ENCODE peak calls at places on chromosomes 3 and 15, in nine cellular contexts. U is upper lobe of right lung, F is PC-3, H is fibroblast of mammary gland, N is dorsolateral prefrontal cortex, O is HepG2, S is A673, D is choroid plexus epithelial cell, M is uterus. X is an unnamed sample.

GRCh38 chr15:66477011-66477410 is 20.6 kb downstream of the SNAPC5 start:
- DNase-seq in U (no peak), F (no peak), H (no peak), N (peak; percentile 58), O (no peak), S (no peak), D (no peak), M (no peak), X (no peak)

GRCh38 chr3:121436641-121437040 is 109.1 kb downstream of the POLQ start:
- DNase-seq in U (no peak), F (peak; percentile 70), H (no peak), N (no peak), O (no peak), S (no peak), D (no peak), M (no peak), X (no peak)

GRCh38 chr3:184467171-184467570 is 87.3 kb downstream of the CHRD start:
- DNase-seq in U (no peak), F (no peak), H (no peak), N (no peak), O (no peak), S (no peak), D (no peak), M (no peak), X (no peak)

GRCh38 chr3:6655275-6655674 is 205.6 kb upstream of the GRM7 start:
- DNase-seq in U (no peak), F (no peak), H (no peak), N (no peak), O (no peak), S (no peak), D (no peak), M (no peak), X (no peak)

GRCh38 chr15:50320504-50320903 is 34.5 kb downstream of the GABPB1 start:
- DNase-seq in U (no peak), F (no peak), H (no peak), N (no peak), O (no peak), S (no peak), D (no peak), M (no peak), X (no peak)

GRCh38 chr3:88984832-88985231 is 122.6 kb upstream of the EPHA3 start:
- DNase-seq in U (no peak), F (no peak), H (no peak), N (no peak), O (no peak), S (no peak), D (peak; percentile 33), M (no peak), X (no peak)

GRCh38 chr15:29669823-29670222 is 152.4 kb downstream of the TJP1 start:
- DNase-seq in U (no peak), F (peak; percentile 86), H (no peak), N (no peak), O (no peak), S (no peak), D (peak; percentile 40), M (no peak), X (peak; percentile 66)

GRCh38 chr3:156368189-156368588 is 186.7 kb downstream of the SSR3 start:
- DNase-seq in U (no peak), F (no peak), H (no peak), N (no peak), O (no peak), S (no peak), D (no peak), M (no peak), X (no peak)

GRCh38 chr15:51237816-51238215 is 100.6 kb downstream of the CYP19A1 start:
- DNase-seq in U (no peak), F (no peak), H (no peak), N (no peak), O (no peak), S (no peak), D (no peak), M (no peak), X (no peak)

GRCh38 chr3:136186850-136187249 is 9.3 kb downstream of the MSL2 start:
- DNase-seq in U (no peak), F (no peak), H (no peak), N (no peak), O (no peak), S (no peak), D (no peak), M (no peak), X (no peak)

GRCh38 chr3:27253831-27254230 is 115.4 kb downstream of the NEK10 start:
- DNase-seq in U (peak; percentile 71), F (peak; percentile 81), H (peak; percentile 45), N (peak; percentile 33), O (peak; percentile 25), S (peak; percentile 51), D (peak; percentile 65), M (no peak), X (peak; percentile 38)
- TF ChIP-seq CTCF in U (peak; percentile 39), F (peak; percentile 86), H (peak; percentile 54), N (peak; percentile 25), O (peak; percentile 74), S (peak; percentile 51), D (peak; percentile 82), M (no peak), X (peak; percentile 23)

GRCh38 chr3:168095611-168096209 is at the start of gene GOLIM4:
- DNase-seq in U (peak; percentile 98), F (peak; percentile 97), H (peak; percentile 96), N (peak; percentile 93), O (peak; percentile 94), S (peak; percentile 93), D (peak; percentile 98), M (peak; percentile 93), X (peak; percentile 95)
- TF ChIP-seq CTCF in U (peak; percentile 27), F (no peak), H (no peak), N (peak; percentile 19), O (peak; percentile 39), S (no peak), D (peak; percentile 29), M (peak; percentile 0), X (no peak)

GRCh38 chr3:31815631-31816440 is 165.2 kb downstream of the OSBPL10 start:
- DNase-seq in U (no peak), F (no peak), H (no peak), N (no peak), O (no peak), S (no peak), D (no peak), M (no peak), X (no peak)
- TF ChIP-seq CTCF in U (no peak), F (no peak), H (no peak), N (no peak), O (no peak), S (no peak), D (no peak), M (no peak), X (no peak)

GRCh38 chr3:197950661-197951029 is 655 bp downstream of the RPL35A start:
- DNase-seq in U (no peak), F (no peak), H (no peak), N (no peak), O (no peak), S (no peak), D (no peak), M (no peak), X (no peak)

GRCh38 chr3:197952440-197952839 is 2.5 kb downstream of the RPL35A start:
- DNase-seq in U (no peak), F (no peak), H (no peak), N (no peak), O (no peak), S (no peak), D (no peak), M (no peak), X (no peak)

GRCh38 chr3:197949191-197949766 is 711 bp upstream of the RPL35A start:
- DNase-seq in U (no peak), F (no peak), H (no peak), N (no peak), O (no peak), S (no peak), D (no peak), M (no peak), X (no peak)

GRCh38 chr3:197951392-197951990 is 1.5 kb downstream of the RPL35A start:
- DNase-seq in U (no peak), F (no peak), H (no peak), N (no peak), O (no peak), S (no peak), D (no peak), M (no peak), X (no peak)

DNA sequence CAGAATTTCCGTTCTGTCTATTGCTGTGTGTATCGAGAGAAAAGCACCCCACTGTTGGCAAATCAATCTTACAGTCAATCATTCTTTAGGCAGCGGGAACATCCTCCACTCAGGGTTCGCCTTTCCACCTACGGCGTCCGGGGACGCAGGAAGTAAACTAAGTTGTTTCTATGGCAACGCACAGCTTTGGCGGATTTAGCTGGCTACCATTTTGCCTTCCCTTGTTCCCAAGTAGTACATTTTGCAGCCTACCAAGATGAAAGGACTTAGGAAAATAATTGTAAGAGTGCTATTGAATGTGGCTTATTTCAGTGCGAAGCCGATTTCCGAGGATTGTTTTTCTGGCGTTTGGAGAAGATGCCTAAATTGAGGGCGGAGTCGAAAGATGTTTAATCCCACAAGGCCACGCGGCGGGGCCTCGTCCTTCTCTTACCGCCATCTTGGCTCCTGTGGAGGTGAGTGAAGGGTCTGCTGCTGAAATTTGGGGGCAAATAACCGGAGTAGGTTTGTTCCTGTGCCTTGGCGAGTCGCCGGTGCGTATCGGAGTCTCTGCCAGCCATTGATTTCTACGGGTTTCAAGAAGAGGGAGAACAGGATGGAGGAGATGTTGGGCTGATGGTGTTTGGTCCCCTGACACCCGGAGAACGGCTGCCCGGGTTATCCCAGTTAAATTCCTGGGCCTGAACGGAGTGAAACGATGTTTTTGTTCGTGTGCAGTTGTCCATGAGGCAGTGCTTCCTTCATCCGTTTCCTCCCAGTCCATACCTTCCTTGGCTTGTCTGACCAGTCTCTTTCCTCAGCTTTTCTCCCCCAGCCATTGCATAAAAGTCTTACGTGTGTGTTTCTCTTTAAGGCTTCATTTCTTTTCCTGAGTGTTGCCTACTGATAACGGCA is at the start of gene RPL35A:
- DNase-seq in U (peak; percentile 92), F (peak; percentile 94), H (peak; percentile 94), N (peak; percentile 86), O (peak; percentile 93), S (peak; percentile 97), D (peak; percentile 96), M (peak; percentile 84), X (peak; percentile 87)
- TF ChIP-seq CTCF in U (no peak), F (no peak), H (no peak), N (no peak), O (peak; percentile 3), S (no peak), D (no peak), M (no peak), X (no peak)

GRCh38 chr3:70722018-70722417 is 409.6 kb upstream of the MDFIC2 start:
- DNase-seq in U (no peak), F (no peak), H (no peak), N (no peak), O (no peak), S (no peak), D (no peak), M (no peak), X (no peak)

GRCh38 chr3:70712449-70713082 is 400.1 kb upstream of the MDFIC2 start:
- DNase-seq in U (no peak), F (no peak), H (no peak), N (no peak), O (no peak), S (no peak), D (no peak), M (no peak), X (no peak)

GRCh38 chr3:70716832-70717231 is 404.4 kb upstream of the MDFIC2 start:
- DNase-seq in U (no peak), F (peak; percentile 55), H (peak; percentile 72), N (no peak), O (no peak), S (peak; percentile 22), D (peak; percentile 84), M (peak; percentile 15), X (no peak)
- TF ChIP-seq CTCF in U (peak; percentile 45), F (peak; percentile 75), H (peak; percentile 58), N (peak; percentile 44), O (peak; percentile 22), S (peak; percentile 33), D (peak; percentile 69), M (peak; percentile 44), X (peak; percentile 17)

GRCh38 chr15:45110256-45110820 is 3.6 kb downstream of the DUOX2 start:
- DNase-seq in U (peak; percentile 32), F (no peak), H (no peak), N (no peak), O (no peak), S (peak; percentile 19), D (no peak), M (no peak), X (no peak)
- TF ChIP-seq CTCF in U (no peak), F (peak; percentile 48), H (peak; percentile 5), N (no peak), O (peak; percentile 27), S (peak; percentile 52), D (no peak), M (no peak), X (no peak)

X was measured in RWPE1.